ENCODE peak calls at places on chromosomes 11 and 22, in nine cellular contexts. H, A, W, Y, V, R, D, T and Q are unnamed samples.

GRCh38 chr22:44449061-44449682 is 48.9 kb downstream of the RTL6 start:
- DNase-seq in H (peak; percentile 75), A (peak; percentile 76), W (no peak), Y (no peak), V (no peak), R (no peak), D (no peak), T (no peak), Q (peak; percentile 97)

GRCh38 chr11:93740802-93741093 is 547 bp downstream of the TAF1D start:
- DNase-seq in H (peak; percentile 46), A (peak; percentile 64), W (peak; percentile 77), Y (no peak), V (peak; percentile 44), R (peak; percentile 50), D (peak; percentile 37), T (peak; percentile 70), Q (peak; percentile 60)

GRCh38 chr11:117095301-117096139 is 2.7 kb downstream of the SIK3 start:
- DNase-seq in H (no peak), A (no peak), W (no peak), Y (no peak), V (no peak), R (no peak), D (no peak), T (no peak), Q (no peak)

GRCh38 chr11:62875698-62876483 is 4.8 kb upstream of the SLC3A2 start:
- DNase-seq in H (no peak), A (no peak), W (no peak), Y (no peak), V (no peak), R (no peak), D (no peak), T (no peak), Q (no peak)

GRCh38 chr22:32218470-32218869 is 13.6 kb upstream of the RFPL2 start:
- DNase-seq in H (no peak), A (no peak), W (no peak), Y (no peak), V (no peak), R (no peak), D (no peak), T (no peak), Q (no peak)

GRCh38 chr11:97833412-97833811 is 1187.3 kb upstream of the CNTN5 start:
- DNase-seq in H (no peak), A (no peak), W (no peak), Y (no peak), V (no peak), R (no peak), D (no peak), T (no peak), Q (no peak)

GRCh38 chr11:75160328-75160757 is 9.4 kb downstream of the SLCO2B1 start:
- DNase-seq in H (no peak), A (no peak), W (no peak), Y (no peak), V (peak; percentile 50), R (no peak), D (no peak), T (no peak), Q (no peak)

GRCh38 chr22:35561796-35562526 is 21.3 kb downstream of the RASD2 start:
- DNase-seq in H (peak; percentile 80), A (no peak), W (no peak), Y (no peak), V (no peak), R (no peak), D (peak; percentile 86), T (no peak), Q (peak; percentile 84)

GRCh38 chr11:75959540-75959939 is 144.5 kb downstream of the UVRAG start:
- DNase-seq in H (no peak), A (no peak), W (no peak), Y (no peak), V (no peak), R (no peak), D (no peak), T (no peak), Q (no peak)

GRCh38 chr11:78586452-78587046 is 11.9 kb upstream of the NARS2 start:
- DNase-seq in H (no peak), A (no peak), W (no peak), Y (no peak), V (no peak), R (no peak), D (no peak), T (no peak), Q (peak; percentile 39)

GRCh38 chr11:96275807-96276594 is 67.0 kb downstream of the MAML2 start:
- DNase-seq in H (peak; percentile 25), A (no peak), W (no peak), Y (no peak), V (no peak), R (no peak), D (no peak), T (no peak), Q (no peak)

GRCh38 chr11:63476618-63477017 is 14.3 kb downstream of the PLAAT5 start:
- DNase-seq in H (no peak), A (no peak), W (no peak), Y (no peak), V (no peak), R (no peak), D (no peak), T (no peak), Q (no peak)

GRCh38 chr11:72040497-72041363 is 39.6 kb downstream of the NUMA1 start:
- DNase-seq in H (peak; percentile 92), A (peak; percentile 84), W (peak; percentile 76), Y (no peak), V (peak; percentile 96), R (peak; percentile 74), D (peak; percentile 91), T (peak; percentile 97), Q (peak; percentile 83)

GRCh38 chr11:8545698-8546366 is 48.2 kb downstream of the STK33 start:
- DNase-seq in H (no peak), A (no peak), W (no peak), Y (no peak), V (no peak), R (no peak), D (no peak), T (no peak), Q (no peak)

GRCh38 chr11:57373146-57373545 is 7.8 kb downstream of the PRG3 start:
- DNase-seq in H (no peak), A (no peak), W (no peak), Y (no peak), V (peak; percentile 23), R (no peak), D (no peak), T (no peak), Q (no peak)

GRCh38 chr22:40533712-40534378 is 102.7 kb downstream of the MRTFA start:
- DNase-seq in H (peak; percentile 69), A (peak; percentile 67), W (peak; percentile 60), Y (peak; percentile 74), V (no peak), R (no peak), D (peak; percentile 66), T (no peak), Q (peak; percentile 61)

GRCh38 chr11:92642146-92642919 is 327.1 kb upstream of the MTNR1B start:
- DNase-seq in H (peak; percentile 11), A (no peak), W (no peak), Y (no peak), V (peak; percentile 17), R (no peak), D (no peak), T (no peak), Q (no peak)

GRCh38 chr11:128908391-128909246 is 17.5 kb downstream of the KCNJ5 start:
- DNase-seq in H (peak; percentile 42), A (peak; percentile 84), W (no peak), Y (no peak), V (peak; percentile 73), R (no peak), D (peak; percentile 30), T (peak; percentile 58), Q (peak; percentile 69)

GRCh38 chr11:3949132-3949531 is 93.7 kb downstream of the STIM1 start:
- DNase-seq in H (no peak), A (no peak), W (peak; percentile 38), Y (peak; percentile 50), V (no peak), R (no peak), D (no peak), T (no peak), Q (no peak)